ENCODE peak calls at places on chromosomes 1 and 21, in four cellular contexts. A is psoas muscle, T is AG09319, X is dorsolateral prefrontal cortex. I is an unnamed sample.

GRCh38 chr1:233281711-233282581 is 13.6 kb downstream of the PCNX2 start:
- DNase-seq in A (no peak), T (no peak), X (no peak), I (no peak)

GRCh38 chr1:48552420-48552819 is 80.4 kb upstream of the SPATA6 start:
- DNase-seq in A (no peak), T (no peak), X (peak; percentile 40), I (no peak)

GRCh38 chr1:196650403-196650802 is 1.4 kb upstream of the CFH start:
- DNase-seq in A (peak; percentile 61), T (no peak), X (no peak), I (no peak)

GRCh38 chr1:91527781-91528180 is 27.1 kb downstream of the CDC7 start:
- DNase-seq in A (no peak), T (no peak), X (no peak), I (no peak)

GRCh38 chr1:225653463-225654276 is 747 bp upstream of the ENAH start:
- DNase-seq in A (peak; percentile 86), T (no peak), X (peak; percentile 78), I (peak; percentile 88)

GRCh38 chr1:215417122-215417521 is 150.0 kb upstream of the KCTD3 start:
- DNase-seq in A (no peak), T (no peak), X (no peak), I (no peak)

GRCh38 chr1:212982430-212983152 is 32.2 kb downstream of the VASH2 start:
- DNase-seq in A (peak; percentile 79), T (no peak), X (no peak), I (no peak)

GRCh38 chr21:15051652-15052554 is 12.9 kb downstream of the NRIP1 start:
- DNase-seq in A (no peak), T (no peak), X (no peak), I (no peak)

GRCh38 chr1:174535207-174535606 is 87.4 kb downstream of the GPR52 start:
- DNase-seq in A (no peak), T (no peak), X (no peak), I (no peak)

GRCh38 chr1:153959454-153959853 is 1.0 kb upstream of the CRTC2 start:
- DNase-seq in A (no peak), T (no peak), X (no peak), I (no peak)

GRCh38 chr1:22325531-22326371 is 125.9 kb upstream of the ZBTB40 start:
- DNase-seq in A (no peak), T (no peak), X (no peak), I (peak; percentile 76)

GRCh38 chr1:38046884-38047602 is 450 bp upstream of the POU3F1 start:
- DNase-seq in A (peak; percentile 93), T (peak; percentile 28), X (peak; percentile 89), I (peak; percentile 90)

GRCh38 chr21:29130234-29130993 is at the start of gene MAP3K7CL:
- DNase-seq in A (peak; percentile 87), T (peak; percentile 99), X (no peak), I (no peak)

GRCh38 chr1:171107969-171108368 is 17.3 kb downstream of the FMO3 start:
- DNase-seq in A (no peak), T (no peak), X (no peak), I (no peak)

GRCh38 chr1:61051455-61052392 is 30.6 kb upstream of the NFIA start:
- DNase-seq in A (peak; percentile 80), T (no peak), X (no peak), I (no peak)

GRCh38 chr1:208232639-208233038 is 11.5 kb downstream of the PLXNA2 start:
- DNase-seq in A (no peak), T (no peak), X (no peak), I (no peak)

GRCh38 chr1:159214149-159214760 is 9.6 kb downstream of the ACKR1 start:
- DNase-seq in A (no peak), T (no peak), X (no peak), I (no peak)

GRCh38 chr1:167762061-167762746 is 40.4 kb downstream of the MPZL1 start:
- DNase-seq in A (no peak), T (no peak), X (no peak), I (no peak)

GRCh38 chr1:153357076-153357852 is 390 bp upstream of the S100A9 start:
- DNase-seq in A (peak; percentile 76), T (no peak), X (peak; percentile 52), I (peak; percentile 60)

GRCh38 chr21:21373969-21374368 is 375.8 kb downstream of the NCAM2 start:
- DNase-seq in A (no peak), T (no peak), X (no peak), I (no peak)

GRCh38 chr1:56414728-56415224 is 164.6 kb downstream of the PLPP3 start:
- DNase-seq in A (no peak), T (no peak), X (no peak), I (no peak)

GRCh38 chr1:151843398-151843797 is 3.8 kb upstream of the C2CD4D start:
- DNase-seq in A (no peak), T (no peak), X (no peak), I (no peak)

GRCh38 chr21:40548134-40548533 is 298.8 kb downstream of the DSCAM start:
- DNase-seq in A (no peak), T (no peak), X (no peak), I (no peak)

GRCh38 chr1:94783342-94784264 is 36.6 kb upstream of the SLC44A3 start:
- DNase-seq in A (peak; percentile 88), T (peak; percentile 77), X (peak; percentile 51), I (no peak)

GRCh38 chr21:45405819-45406762 is 1.1 kb downstream of the COL18A1 start:
- DNase-seq in A (peak; percentile 56), T (no peak), X (no peak), I (no peak)

GRCh38 chr1:63798284-63798683 is 24.5 kb downstream of the ROR1 start:
- DNase-seq in A (no peak), T (no peak), X (no peak), I (no peak)

GRCh38 chr1:177812144-177812543 is 157.7 kb downstream of the SEC16B start:
- DNase-seq in A (no peak), T (no peak), X (no peak), I (no peak)

GRCh38 chr1:29240400-29240837 is 4.1 kb downstream of the PTPRU start:
- DNase-seq in A (no peak), T (no peak), X (no peak), I (no peak)

GRCh38 chr1:187054862-187055757 is 226.4 kb downstream of the PLA2G4A start:
- DNase-seq in A (no peak), T (no peak), X (no peak), I (no peak)

DNA sequence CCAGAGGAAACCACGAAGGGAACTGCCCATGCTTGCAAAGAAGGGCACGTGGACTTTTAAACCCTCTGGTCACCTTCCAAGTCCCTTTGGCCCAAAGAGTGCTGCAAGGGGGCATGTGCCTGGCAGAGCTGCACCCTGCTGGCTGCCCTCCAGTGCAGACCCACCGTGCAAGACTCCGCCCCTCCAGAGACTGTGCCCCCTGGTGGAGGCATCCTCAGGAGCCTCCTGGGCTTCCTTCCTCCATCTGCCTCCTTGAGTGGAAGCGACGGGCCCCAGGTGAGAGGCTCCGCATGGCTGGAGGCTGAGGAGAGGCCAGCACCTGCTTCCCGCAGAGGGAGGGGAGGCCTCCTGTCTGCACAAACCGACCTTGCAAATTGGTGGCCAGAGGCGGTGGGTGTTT is 100.7 kb downstream of the CRYAA start:
- DNase-seq in A (peak; percentile 31), T (no peak), X (no peak), I (no peak)
- TF ChIP-seq CTCF in A (no peak), T (peak; percentile 2), X (no peak), I (no peak)

GRCh38 chr1:205584732-205585131 is 47.1 kb downstream of the ELK4 start:
- DNase-seq in A (peak; percentile 15), T (no peak), X (no peak), I (no peak)
- TF ChIP-seq CTCF in A (peak; percentile 13), T (peak; percentile 19), X (peak; percentile 40), I (peak; percentile 23)

GRCh38 chr1:11740258-11741192 is 4.6 kb downstream of the AGTRAP start:
- DNase-seq in A (no peak), T (no peak), X (no peak), I (no peak)

GRCh38 chr1:11736746-11737639 is 1.1 kb downstream of the AGTRAP start:
- DNase-seq in A (peak; percentile 84), T (no peak), X (no peak), I (no peak)

GRCh38 chr1:11735854-11736745 is at the start of gene AGTRAP:
- DNase-seq in A (peak; percentile 99), T (peak; percentile 76), X (peak; percentile 97), I (peak; percentile 97)

GRCh38 chr1:11738096-11738495 is 2.2 kb downstream of the AGTRAP start:
- DNase-seq in A (no peak), T (no peak), X (no peak), I (no peak)

DNA sequence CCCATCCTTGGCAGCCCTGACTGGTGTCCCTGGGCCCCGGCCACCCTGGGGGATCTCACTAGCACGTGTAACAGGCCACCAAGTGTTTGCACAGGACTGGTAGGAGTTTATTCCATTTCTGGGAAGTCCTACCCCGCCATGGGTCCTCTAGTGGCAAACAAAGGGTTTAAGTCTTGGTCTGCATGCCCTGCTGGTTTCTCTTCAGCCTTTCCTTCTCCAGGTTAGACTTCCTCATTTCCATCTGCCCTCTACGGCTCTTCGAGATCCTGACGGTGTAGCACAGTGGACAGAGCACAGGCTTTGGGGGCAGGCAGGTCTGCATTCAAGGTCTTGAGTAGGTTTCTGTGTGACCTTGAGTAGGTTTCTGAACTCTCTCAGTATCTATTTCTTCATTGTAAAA is 2.8 kb downstream of the AGTRAP start:
- DNase-seq in A (no peak), T (no peak), X (no peak), I (no peak)
- TF ChIP-seq CTCF in A (no peak), T (no peak), X (no peak), I (no peak)

GRCh38 chr1:169466259-169467230 is 19.2 kb downstream of the SLC19A2 start:
- DNase-seq in A (no peak), T (no peak), X (no peak), I (no peak)
- TF ChIP-seq CTCF in A (peak; percentile 35), T (peak; percentile 38), X (peak; percentile 62), I (peak; percentile 53)

DNA sequence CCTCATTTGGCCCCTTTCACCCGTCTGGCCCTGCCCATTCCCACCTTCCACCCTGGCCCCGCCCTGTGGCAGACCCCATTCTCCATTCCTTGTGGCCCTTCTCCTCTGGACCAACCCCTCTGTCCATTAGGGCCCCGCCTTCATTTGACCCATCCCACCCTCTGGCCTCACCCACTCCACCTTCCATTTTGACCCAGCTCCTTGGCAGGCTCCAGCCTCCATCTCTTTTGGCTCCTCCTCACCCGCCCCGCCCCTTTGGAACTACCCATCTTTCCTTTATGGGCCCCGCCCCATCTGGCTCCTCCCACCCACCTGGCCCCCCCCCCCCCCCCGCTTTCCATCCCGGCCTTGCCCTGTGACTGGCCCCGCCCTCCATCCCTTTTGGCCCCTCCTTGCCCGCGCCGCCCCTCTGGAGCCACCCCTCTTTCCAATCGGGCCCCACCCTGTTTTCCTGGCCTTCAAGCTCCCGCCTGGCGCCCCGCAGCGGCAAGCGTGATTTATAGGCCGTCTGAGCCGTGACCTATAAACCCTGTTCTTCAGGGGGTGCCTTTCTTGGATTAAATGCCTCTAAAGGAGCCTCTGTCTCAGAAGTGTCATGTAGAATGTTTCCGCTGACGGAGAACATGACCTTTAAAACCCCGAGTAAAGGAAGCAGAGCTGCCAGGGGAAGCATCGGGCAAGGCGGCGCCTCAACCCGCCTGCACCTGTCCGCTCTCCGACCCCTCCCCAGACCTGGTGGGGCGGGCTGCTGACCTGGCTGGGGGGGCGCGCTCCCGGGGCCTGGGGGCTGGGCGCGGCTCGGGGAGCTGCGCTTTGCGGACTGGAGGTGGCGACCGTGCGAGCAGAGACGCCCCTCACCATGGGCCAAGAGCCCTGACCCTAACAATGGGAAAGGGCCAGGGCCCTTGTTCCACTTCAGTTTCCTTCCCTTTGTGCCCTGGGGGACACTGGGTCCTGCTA is 178.0 kb downstream of the CAMTA1 start:
- DNase-seq in A (peak; percentile 82), T (no peak), X (no peak), I (no peak)
- TF ChIP-seq CTCF in A (no peak), T (peak; percentile 3), X (no peak), I (no peak)